ENCODE peak calls at places on chromosome 9, in nine cellular contexts. K, Z, L, T, Y, C, V, H and E are unnamed samples.
A peak's percentile ranks its signal among the peaks of the same experiment; 100 is the strongest.

GRCh38 chr9:35844628-35845301 is 15.7 kb downstream of the TMEM8B start:
- DNase-seq in K (no peak), Z (no peak), L (peak; percentile 86), T (no peak), Y (peak; percentile 49), C (no peak), V (peak; percentile 71), H (no peak), E (no peak)

GRCh38 chr9:75540185-75540584 is 350.3 kb upstream of the PCSK5 start:
- DNase-seq in K (no peak), Z (no peak), L (no peak), T (no peak), Y (no peak), C (no peak), V (no peak), H (no peak), E (no peak)

GRCh38 chr9:108443741-108444140 is 412.0 kb downstream of the ACTL7B start:
- DNase-seq in K (no peak), Z (no peak), L (peak; percentile 69), T (no peak), Y (no peak), C (no peak), V (no peak), H (no peak), E (no peak)

GRCh38 chr9:109504689-109505088 is 6.6 kb upstream of the PTPN3 start:
- DNase-seq in K (no peak), Z (no peak), L (no peak), T (no peak), Y (no peak), C (no peak), V (no peak), H (no peak), E (no peak)

GRCh38 chr9:93895535-93895934 is 59.6 kb downstream of the BARX1 start:
- DNase-seq in K (no peak), Z (no peak), L (no peak), T (no peak), Y (peak; percentile 10), C (peak; percentile 17), V (no peak), H (peak; percentile 14), E (no peak)

GRCh38 chr9:87585456-87585855 is 87.8 kb downstream of the DAPK1 start:
- DNase-seq in K (no peak), Z (no peak), L (no peak), T (no peak), Y (no peak), C (no peak), V (no peak), H (no peak), E (no peak)

GRCh38 chr9:87620727-87621322 is 105.1 kb upstream of the CTSL start:
- DNase-seq in K (no peak), Z (no peak), L (no peak), T (no peak), Y (no peak), C (no peak), V (no peak), H (no peak), E (no peak)

GRCh38 chr9:755454-756381 is 85.8 kb upstream of the DMRT1 start:
- DNase-seq in K (no peak), Z (no peak), L (peak; percentile 92), T (no peak), Y (no peak), C (no peak), V (peak; percentile 75), H (no peak), E (no peak)

GRCh38 chr9:34463098-34463900 is 4.7 kb downstream of the DNAI1 start:
- DNase-seq in K (no peak), Z (no peak), L (peak; percentile 32), T (no peak), Y (no peak), C (peak; percentile 52), V (no peak), H (no peak), E (no peak)

GRCh38 chr9:16197578-16198370 is 644.9 kb downstream of the CCDC171 start:
- DNase-seq in K (no peak), Z (no peak), L (no peak), T (no peak), Y (no peak), C (no peak), V (no peak), H (no peak), E (no peak)

GRCh38 chr9:130328349-130328801 is 62.8 kb downstream of the HMCN2 start:
- DNase-seq in K (no peak), Z (no peak), L (peak; percentile 52), T (no peak), Y (no peak), C (no peak), V (no peak), H (no peak), E (no peak)

GRCh38 chr9:137050570-137050969 is 3.3 kb downstream of the ENTPD2 start:
- DNase-seq in K (no peak), Z (no peak), L (no peak), T (no peak), Y (no peak), C (no peak), V (no peak), H (no peak), E (no peak)

GRCh38 chr9:121609845-121610637 is 41.4 kb upstream of the DAB2IP start:
- DNase-seq in K (no peak), Z (no peak), L (peak; percentile 28), T (no peak), Y (no peak), C (no peak), V (no peak), H (no peak), E (no peak)

GRCh38 chr9:112174965-112175795 is at the start of gene SUSD1:
- DNase-seq in K (peak; percentile 74), Z (peak; percentile 71), L (no peak), T (peak; percentile 3), Y (peak; percentile 75), C (no peak), V (peak; percentile 50), H (peak; percentile 52), E (no peak)

GRCh38 chr9:121325387-121325786 is 44.7 kb downstream of the STOM start:
- DNase-seq in K (no peak), Z (no peak), L (no peak), T (no peak), Y (peak; percentile 1), C (no peak), V (no peak), H (no peak), E (no peak)

GRCh38 chr9:133331221-133331620 is 4.8 kb downstream of the SURF6 start:
- DNase-seq in K (no peak), Z (no peak), L (no peak), T (no peak), Y (no peak), C (no peak), V (no peak), H (peak; percentile 26), E (no peak)

GRCh38 chr9:113992994-113993393 is 85.1 kb downstream of the AMBP start:
- DNase-seq in K (no peak), Z (no peak), L (no peak), T (no peak), Y (no peak), C (no peak), V (no peak), H (no peak), E (no peak)

GRCh38 chr9:113992276-113992951 is 85.7 kb downstream of the AMBP start:
- DNase-seq in K (no peak), Z (no peak), L (no peak), T (no peak), Y (no peak), C (peak; percentile 93), V (no peak), H (no peak), E (no peak)

GRCh38 chr9:113991714-113992113 is 86.4 kb downstream of the AMBP start:
- DNase-seq in K (no peak), Z (no peak), L (no peak), T (no peak), Y (no peak), C (no peak), V (no peak), H (no peak), E (no peak)

GRCh38 chr9:113995963-113996362 is 82.1 kb downstream of the AMBP start:
- DNase-seq in K (no peak), Z (peak; percentile 1), L (no peak), T (no peak), Y (no peak), C (no peak), V (no peak), H (no peak), E (peak; percentile 38)

GRCh38 chr9:113993838-113994540 is 84.1 kb downstream of the AMBP start:
- DNase-seq in K (no peak), Z (peak; percentile 3), L (peak; percentile 60), T (no peak), Y (no peak), C (peak; percentile 80), V (no peak), H (no peak), E (no peak)
- TF ChIP-seq CTCF in K (no peak), Z (no peak), L (peak; percentile 24), T (no peak), Y (no peak), C (peak; percentile 19), V (no peak), H (no peak), E (no peak)

GRCh38 chr9:69931340-69931739 is 110.7 kb downstream of the CFAP95 start:
- DNase-seq in K (peak; percentile 56), Z (peak; percentile 12), L (peak; percentile 41), T (no peak), Y (no peak), C (no peak), V (no peak), H (peak; percentile 32), E (no peak)
- TF ChIP-seq CTCF in K (peak; percentile 66), Z (peak; percentile 42), L (peak; percentile 63), T (no peak), Y (no peak), C (peak; percentile 33), V (no peak), H (peak; percentile 79), E (peak; percentile 55)

DNA sequence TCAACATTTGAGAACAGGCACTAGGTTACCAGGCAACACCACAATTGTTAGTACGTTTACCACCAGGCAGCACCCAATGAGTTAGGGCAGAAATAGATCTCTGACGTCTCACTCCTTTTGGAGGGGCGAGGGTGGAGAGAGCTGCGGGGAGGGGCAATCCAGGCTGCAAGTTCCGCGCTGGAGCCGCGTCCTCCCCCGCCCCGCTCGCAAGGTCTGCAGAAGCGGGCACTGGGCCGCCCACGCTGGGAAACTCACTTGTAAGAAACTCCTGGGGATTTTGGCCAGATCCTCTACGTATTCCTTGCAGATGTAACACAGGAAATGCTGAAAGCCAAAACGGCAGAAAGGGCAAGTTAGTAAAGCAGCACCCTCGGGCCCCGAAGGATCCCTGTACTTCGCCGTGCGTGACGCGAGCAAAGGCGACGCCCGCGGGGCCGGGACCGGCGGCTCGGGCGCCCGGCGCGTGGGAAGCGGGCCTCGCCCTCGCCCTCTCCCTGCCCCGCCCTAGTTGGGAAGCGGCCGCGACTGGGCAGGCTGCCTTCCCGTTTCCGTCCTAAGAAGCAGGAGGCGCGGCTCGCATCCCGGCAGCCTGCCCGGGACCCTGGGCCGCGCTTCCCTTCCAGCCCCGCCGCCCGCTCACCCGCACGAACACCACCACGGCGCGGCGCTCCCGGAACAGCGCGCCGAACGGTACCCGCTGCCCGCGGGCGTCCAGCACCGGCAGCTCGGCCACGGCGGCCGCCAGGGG is 493 bp downstream of the PRXL2C start:
- DNase-seq in K (peak; percentile 84), Z (peak; percentile 79), L (peak; percentile 90), T (peak; percentile 52), Y (peak; percentile 73), C (peak; percentile 67), V (peak; percentile 56), H (peak; percentile 81), E (peak; percentile 92)
- TF ChIP-seq CTCF in K (peak; percentile 40), Z (peak; percentile 29), L (peak; percentile 3), T (no peak), Y (no peak), C (peak; percentile 10), V (peak; percentile 14), H (no peak), E (peak; percentile 21)

GRCh38 chr9:135221951-135222631 is 134.6 kb downstream of the OLFM1 start:
- DNase-seq in K (peak; percentile 36), Z (no peak), L (no peak), T (no peak), Y (no peak), C (peak; percentile 13), V (peak; percentile 40), H (peak; percentile 72), E (no peak)
- TF ChIP-seq CTCF in K (peak; percentile 32), Z (peak; percentile 64), L (no peak), T (no peak), Y (no peak), C (no peak), V (no peak), H (peak; percentile 58), E (no peak)